ENCODE peak calls at places on chromosomes 11 and 22, in seven cellular contexts. C is neural crest cell; Y is HAP-1; S is GF-D8; T is uterus; M is adrenal gland; Z is stimulated activated naive CD4-positive, alpha-beta T cell treated with Interleukin-2 at 50 U/mL for 16 hours. P is an unnamed sample.

GRCh38 chr11:128908391-128909246 is 17.5 kb downstream of the KCNJ5 start:
- DNase-seq in Z (no peak), M (peak), S (no peak), T (peak), Y (no peak), C (no peak), P (no peak)

GRCh38 chr11:72598901-72599300 is 75.3 kb downstream of the PDE2A start:
- DNase-seq in S (no peak), T (no peak), M (peak), Y (peak), Z (no peak), C (peak), P (no peak)

GRCh38 chr11:81174646-81175330 is 1558.9 kb downstream of the FAM181B start:
- DNase-seq in T (no peak), C (no peak), S (no peak), Z (no peak), Y (no peak), M (no peak), P (no peak)

GRCh38 chr22:50125029-50125428 is 35.2 kb downstream of the MOV10L1 start:
- DNase-seq in C (no peak), Y (no peak), Z (no peak), S (no peak), T (no peak), M (no peak), P (no peak)

GRCh38 chr11:17730608-17731462 is 3.7 kb upstream of the KCNC1 start:
- DNase-seq in C (peak), T (peak), Y (peak), S (no peak), Z (peak), M (peak), P (peak)

GRCh38 chr11:76347391-76347790 is 33.5 kb downstream of the THAP12 start:
- DNase-seq in S (no peak), Z (no peak), M (no peak), T (no peak), C (no peak), Y (no peak), P (no peak)

GRCh38 chr11:128890543-128891409 is at the start of gene KCNJ5:
- DNase-seq in Z (no peak), T (no peak), M (peak), Y (peak), S (no peak), C (peak), P (no peak)

GRCh38 chr11:84518601-84519183 is 1108.5 kb downstream of the DLG2 start:
- DNase-seq in Y (no peak), C (no peak), S (no peak), T (no peak), M (no peak), Z (no peak), P (no peak)

GRCh38 chr11:113553905-113554304 is 78.7 kb upstream of the DRD2 start:
- DNase-seq in Y (peak), T (no peak), S (no peak), M (no peak), Z (no peak), C (no peak), P (no peak)

GRCh38 chr11:2699185-2699530 is 636 bp downstream of the KCNQ1OT1 start:
- DNase-seq in Y (no peak), Z (no peak), M (peak), T (peak), S (no peak), C (no peak), P (peak)

GRCh38 chr11:105447936-105448702 is 161.8 kb upstream of the GRIA4 start:
- DNase-seq in Z (no peak), T (no peak), C (no peak), S (no peak), M (no peak), Y (no peak), P (peak)

GRCh38 chr11:62680825-62681240 is 2.0 kb upstream of the UBXN1 start:
- DNase-seq in Z (no peak), S (peak), C (no peak), T (peak), M (peak), Y (peak), P (no peak)

GRCh38 chr11:108221401-108221800 is 1.0 kb downstream of the NPAT start:
- DNase-seq in S (peak), C (no peak), Z (no peak), T (no peak), Y (no peak), M (no peak), P (no peak)

GRCh38 chr11:122593473-122594420 is 61.8 kb upstream of the UBASH3B start:
- DNase-seq in M (no peak), Z (no peak), Y (no peak), S (no peak), T (no peak), C (no peak), P (no peak)

P was measured in spleen.